ENCODE peak calls at places on chromosomes 6 and 20, in six cellular contexts. L is GM12865; S is activated CD4-positive, alpha-beta T cell treated with anti-CD3 and anti-CD28 coated beads for 48 hours; I is H7; Q is KBM-7; Z is activated CD8-positive, alpha-beta memory T cell treated with anti-CD3 and anti-CD28 coated beads for 24 hours. N is an unnamed sample.

GRCh38 chr20:1185781-1186334 is 1.1 kb upstream of the TMEM74B start:
- DNase-seq in S (peak; percentile 71), Q (peak; percentile 64), L (peak; percentile 57), I (peak; percentile 93), Z (peak; percentile 70), N (peak; percentile 67)

GRCh38 chr6:100881707-100882040 is 545 bp upstream of the ASCC3 start:
- DNase-seq in Z (no peak), L (no peak), I (no peak), S (no peak), Q (no peak), N (no peak)

GRCh38 chr20:44723798-44724362 is 8.7 kb downstream of the CCN5 start:
- DNase-seq in L (no peak), I (no peak), S (no peak), Z (no peak), Q (no peak), N (peak; percentile 21)

GRCh38 chr6:125098253-125098652 is 55.3 kb upstream of the TPD52L1 start:
- DNase-seq in Q (no peak), I (no peak), L (no peak), Z (no peak), S (no peak), N (no peak)

GRCh38 chr6:4212588-4212987 is 77.2 kb upstream of the ECI2 start:
- DNase-seq in Z (no peak), Q (no peak), S (no peak), L (no peak), I (no peak), N (no peak)

GRCh38 chr6:27020553-27020880 is 227.0 kb upstream of the PRSS16 start:
- DNase-seq in I (no peak), S (no peak), Z (no peak), L (no peak), Q (no peak), N (no peak)

GRCh38 chr6:106281088-106281487 is 44.5 kb downstream of the ATG5 start:
- DNase-seq in L (no peak), I (no peak), Z (no peak), Q (no peak), S (no peak), N (no peak)

GRCh38 chr20:35146299-35146921 is 726 bp downstream of the EDEM2 start:
- DNase-seq in S (peak; percentile 35), Q (peak; percentile 37), Z (no peak), I (peak; percentile 72), L (peak; percentile 23), N (peak; percentile 54)

GRCh38 chr20:35700625-35701148 is 1.5 kb downstream of the ROMO1 start:
- DNase-seq in L (no peak), Q (no peak), S (no peak), I (no peak), Z (peak; percentile 54), N (no peak)

GRCh38 chr6:33868143-33868542 is 64.3 kb upstream of the MLN start:
- DNase-seq in Q (no peak), S (no peak), L (no peak), Z (no peak), I (no peak), N (no peak)

GRCh38 chr6:41536884-41537347 is 9.3 kb upstream of the FOXP4 start:
- DNase-seq in Q (peak; percentile 73), Z (no peak), S (no peak), L (no peak), I (no peak), N (peak; percentile 75)

GRCh38 chr20:12207875-12208274 is 290.2 kb downstream of the BTBD3 start:
- DNase-seq in L (no peak), S (peak; percentile 6), Z (no peak), I (peak; percentile 10), Q (peak; percentile 55), N (no peak)

GRCh38 chr6:33428219-33428890 is 8.5 kb downstream of the SYNGAP1 start:
- DNase-seq in L (peak; percentile 65), S (peak; percentile 57), Z (peak; percentile 79), Q (peak; percentile 71), I (peak; percentile 64), N (peak; percentile 59)

GRCh38 chr6:170464524-170464979 is 88.6 kb downstream of the PSMB1 start:
- DNase-seq in L (peak; percentile 33), I (peak; percentile 44), Q (no peak), Z (no peak), S (no peak), N (no peak)

GRCh38 chr20:17884318-17885003 is 84.1 kb downstream of the SNX5 start:
- DNase-seq in S (no peak), Z (no peak), Q (no peak), L (no peak), I (no peak), N (no peak)

GRCh38 chr6:155078331-155078745 is 83.2 kb downstream of the TIAM2 start:
- DNase-seq in Q (peak; percentile 49), Z (no peak), I (no peak), L (no peak), S (no peak), N (no peak)

GRCh38 chr6:79804732-79805131 is 142.6 kb downstream of the ELOVL4 start:
- DNase-seq in Z (no peak), S (no peak), Q (no peak), L (no peak), I (no peak), N (no peak)

GRCh38 chr6:2958331-2958711 is 13.0 kb downstream of the SERPINB6 start:
- DNase-seq in Q (no peak), Z (peak; percentile 59), L (no peak), I (no peak), S (no peak), N (peak; percentile 86)

GRCh38 chr6:19268117-19268516 is 569.1 kb upstream of the ID4 start:
- DNase-seq in L (no peak), Z (no peak), I (no peak), Q (no peak), S (no peak), N (no peak)

GRCh38 chr20:20992274-20992673 is 113.9 kb downstream of the LINC00237 start:
- DNase-seq in I (no peak), Q (no peak), L (no peak), S (no peak), Z (no peak), N (no peak)

GRCh38 chr6:44028767-44029166 is 98.5 kb downstream of the MRPL14 start:
- DNase-seq in Z (no peak), I (peak; percentile 52), L (no peak), Q (no peak), S (no peak), N (no peak)

N was measured in lower lobe of right lung.